ENCODE peak calls at places on chromosomes 2 and 18, in ten cellular contexts. W is GM10248, J is neural crest cell, O is left ventricle myocardium inferior, E is Caco-2, H is psoas muscle, L is AG04449, G is kidney epithelial cell, Q is AG09319, U is cardiac fibroblast. Z is an unnamed sample.

GRCh38 chr18:25137133-25137472 is 214.9 kb downstream of the ZNF521 start:
- DNase-seq in H (no peak), J (no peak), E (no peak), L (no peak), Q (no peak), U (no peak), G (no peak), O (no peak), W (no peak), Z (no peak)

GRCh38 chr2:186639939-186640338 is 50.1 kb downstream of the ITGAV start:
- DNase-seq in Q (no peak), U (no peak), H (no peak), W (no peak), O (no peak), J (no peak), L (no peak), G (no peak), E (no peak), Z (no peak)

GRCh38 chr2:25314514-25315315 is 27.0 kb downstream of the DNMT3A start:
- DNase-seq in W (peak), O (peak), G (no peak), Q (no peak), E (peak), L (no peak), J (no peak), U (peak), H (peak), Z (peak)

GRCh38 chr2:84830095-84830494 is 50.8 kb downstream of the TRABD2A start:
- DNase-seq in H (no peak), W (no peak), Q (no peak), O (peak), L (no peak), E (no peak), G (no peak), U (no peak), J (no peak), Z (peak)

GRCh38 chr2:20494246-20494645 is 47.4 kb downstream of the RHOB start:
- DNase-seq in E (no peak), J (no peak), U (peak), Q (no peak), W (no peak), L (peak), H (no peak), O (no peak), G (no peak), Z (no peak)

GRCh38 chr2:223613017-223613950 is 11.1 kb upstream of the SCG2 start:
- DNase-seq in E (peak), G (peak), U (peak), J (peak), O (peak), W (no peak), H (peak), Q (peak), L (peak), Z (peak)

GRCh38 chr2:8089596-8089995 is 592.3 kb upstream of the ID2 start:
- DNase-seq in E (peak), Q (no peak), U (peak), J (no peak), O (no peak), H (no peak), W (no peak), G (no peak), L (peak), Z (no peak)

GRCh38 chr2:199458806-199459285 is 1.1 kb upstream of the SATB2 start:
- DNase-seq in L (no peak), W (peak), E (peak), Q (no peak), G (no peak), O (no peak), U (peak), H (peak), J (peak), Z (peak)

GRCh38 chr2:105166671-105167070 is 74.9 kb upstream of the GPR45 start:
- DNase-seq in J (no peak), E (no peak), U (no peak), G (no peak), Q (no peak), H (no peak), O (no peak), L (no peak), W (no peak), Z (no peak)

GRCh38 chr18:49691177-49691608 is 122.1 kb downstream of the ACAA2 start:
- DNase-seq in O (no peak), J (no peak), H (no peak), U (peak), L (peak), W (no peak), Q (peak), G (peak), E (no peak), Z (no peak)

GRCh38 chr18:62324917-62325805 is at the start of gene TNFRSF11A:
- DNase-seq in U (peak), G (no peak), Q (no peak), H (peak), O (peak), L (no peak), J (no peak), W (peak), E (peak), Z (peak)

GRCh38 chr2:97761192-97761591 is 47.8 kb downstream of the ZAP70 start:
- DNase-seq in G (no peak), W (no peak), U (no peak), O (no peak), J (no peak), E (no peak), H (no peak), Q (no peak), L (no peak), Z (no peak)

GRCh38 chr2:44529448-44529847 is 167.7 kb downstream of the CAMKMT start:
- DNase-seq in G (no peak), E (no peak), Q (no peak), H (no peak), O (no peak), J (no peak), W (no peak), U (no peak), L (no peak), Z (no peak)

GRCh38 chr2:9212010-9212638 is 5.5 kb downstream of the ASAP2 start:
- DNase-seq in O (no peak), W (no peak), U (no peak), E (peak), J (no peak), Q (no peak), H (no peak), L (no peak), G (no peak), Z (no peak)

GRCh38 chr2:229350117-229350805 is 79.2 kb upstream of the PID1 start:
- DNase-seq in O (no peak), E (no peak), U (no peak), J (no peak), Q (no peak), H (no peak), L (no peak), G (no peak), W (no peak), Z (no peak)

GRCh38 chr2:208244422-208244821 is 10.4 kb downstream of the IDH1 start:
- DNase-seq in G (no peak), U (no peak), W (no peak), J (no peak), O (no peak), E (no peak), Q (no peak), L (no peak), H (no peak), Z (no peak)

GRCh38 chr2:71277536-71278103 is 50.7 kb upstream of the PAIP2B start:
- DNase-seq in U (peak), W (peak), H (peak), G (no peak), J (peak), Q (no peak), L (no peak), O (peak), E (peak), Z (peak)

GRCh38 chr2:111617299-111617803 is 266.6 kb downstream of the ANAPC1 start:
- DNase-seq in W (no peak), O (no peak), L (no peak), G (peak), H (no peak), U (peak), Q (no peak), E (no peak), J (no peak), Z (no peak)

GRCh38 chr18:28767781-28768211 is 590.9 kb upstream of the CDH2 start:
- DNase-seq in Q (peak), E (no peak), U (peak), W (no peak), G (peak), L (peak), J (no peak), H (no peak), O (no peak), Z (no peak)

GRCh38 chr2:103437161-103437560 is 675.3 kb downstream of the TMEM182 start:
- DNase-seq in E (no peak), L (no peak), G (no peak), W (no peak), Q (no peak), U (no peak), O (no peak), J (no peak), H (no peak), Z (no peak)

GRCh38 chr2:190256087-190256486 is 63.5 kb downstream of the HIBCH start:
- DNase-seq in L (no peak), U (no peak), O (no peak), Q (no peak), W (no peak), H (no peak), G (no peak), E (no peak), J (no peak), Z (no peak)

GRCh38 chr2:230907361-230908093 is 17.5 kb downstream of the GPR55 start:
- DNase-seq in U (no peak), O (no peak), G (no peak), L (no peak), J (no peak), H (no peak), W (no peak), E (no peak), Q (no peak), Z (no peak)

GRCh38 chr18:2979871-2980606 is 32.9 kb downstream of the LPIN2 start:
- DNase-seq in J (no peak), W (no peak), U (peak), L (no peak), E (no peak), G (no peak), H (no peak), Q (no peak), O (no peak), Z (no peak)

GRCh38 chr2:152792973-152793372 is 74.6 kb downstream of the ARL6IP6 start:
- DNase-seq in Q (no peak), E (no peak), L (no peak), J (no peak), W (no peak), U (no peak), G (no peak), O (no peak), H (no peak), Z (no peak)

GRCh38 chr2:62775367-62775668 is 69.8 kb downstream of the EHBP1 start:
- DNase-seq in E (no peak), W (no peak), U (no peak), O (no peak), J (no peak), L (no peak), G (no peak), Q (no peak), H (no peak), Z (no peak)
- TF ChIP-seq CTCF in E (no peak), W (no peak), U (no peak), O (no peak), J (peak), L (no peak), G (no peak), Q (no peak), H (no peak), Z (no peak)

GRCh38 chr2:172282944-172283343 is 144.4 kb upstream of the ITGA6 start:
- DNase-seq in W (no peak), E (no peak), J (no peak), O (no peak), U (peak), H (no peak), L (peak), G (peak), Q (peak), Z (no peak)
- TF ChIP-seq CTCF in W (no peak), E (no peak), J (no peak), O (no peak), U (no peak), H (no peak), L (no peak), G (no peak), Q (no peak), Z (no peak)

DNA sequence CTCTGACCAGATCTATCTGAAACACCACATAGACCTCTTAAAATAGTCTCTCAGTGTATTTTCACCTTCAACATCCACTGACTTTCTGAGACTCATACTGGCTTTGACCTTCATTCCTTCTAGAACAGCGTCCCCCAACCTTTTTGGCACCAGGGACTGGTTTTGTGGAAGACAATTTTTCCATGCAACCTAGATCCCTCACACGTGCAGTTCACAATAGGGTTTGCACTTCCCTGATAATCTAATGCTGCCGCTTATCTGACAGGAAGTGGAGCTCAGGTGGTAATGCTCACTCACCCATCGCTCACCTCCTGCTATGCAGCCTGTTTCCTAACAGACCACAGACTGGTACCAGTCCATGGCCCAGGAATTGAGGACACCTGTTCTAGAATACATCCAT is 3.2 kb downstream of the NBAS start:
- DNase-seq in L (no peak), W (no peak), G (no peak), Q (no peak), U (no peak), O (no peak), J (no peak), E (no peak), H (no peak), Z (no peak)
- TF ChIP-seq CTCF in L (no peak), W (no peak), G (no peak), Q (no peak), U (no peak), O (no peak), J (no peak), E (no peak), H (no peak), Z (no peak)

GRCh38 chr2:170845343-170845742 is 28.7 kb downstream of the GAD1 start:
- DNase-seq in J (no peak), H (no peak), W (no peak), Q (no peak), L (no peak), U (no peak), E (peak), O (no peak), G (no peak), Z (peak)
- TF ChIP-seq CTCF in J (peak), H (no peak), W (no peak), Q (no peak), L (no peak), U (no peak), E (no peak), O (no peak), G (no peak), Z (peak)

GRCh38 chr18:30970201-30970816 is 72.2 kb downstream of the DSC3 start:
- DNase-seq in J (peak), G (no peak), H (no peak), L (no peak), Q (no peak), E (peak), U (peak), W (no peak), O (no peak), Z (no peak)
- TF ChIP-seq CTCF in J (peak), G (peak), H (peak), L (no peak), Q (no peak), E (no peak), U (no peak), W (peak), O (peak), Z (no peak)

DNA sequence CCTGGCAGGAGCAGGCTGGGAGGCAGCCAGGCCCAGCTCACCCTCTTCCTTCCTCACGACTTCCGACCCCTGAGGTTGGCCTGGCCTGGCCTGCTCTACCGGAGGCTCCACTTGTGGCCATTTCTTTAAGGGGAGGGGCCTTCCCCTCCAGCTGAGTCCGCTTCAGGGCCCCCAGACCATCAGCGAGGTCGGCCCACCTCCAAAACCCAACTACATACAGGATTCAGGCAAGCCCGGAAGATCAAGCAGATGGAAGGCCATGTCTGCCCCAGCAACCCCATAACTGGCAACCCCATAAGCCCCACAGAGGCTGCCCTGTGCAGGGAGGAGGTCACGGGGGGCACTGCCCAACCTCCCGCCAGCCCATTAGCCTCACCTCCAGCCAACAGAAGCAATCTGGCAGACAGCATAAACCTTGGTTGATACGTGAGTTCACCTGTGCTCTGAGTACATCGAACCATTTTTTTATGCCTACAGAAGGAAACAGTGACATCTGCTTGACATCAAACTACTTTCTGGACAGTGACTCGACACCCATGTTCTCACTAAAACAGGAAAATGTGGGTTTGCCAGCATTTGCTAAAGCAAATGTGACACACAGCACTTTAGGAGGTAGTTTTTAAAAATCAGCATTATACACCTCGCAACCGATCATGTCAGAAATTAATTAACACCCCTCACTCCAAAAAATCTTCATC is 98.9 kb downstream of the EIPR1 start:
- DNase-seq in Q (no peak), E (no peak), W (no peak), L (no peak), H (no peak), G (no peak), J (no peak), U (no peak), O (no peak), Z (no peak)
- TF ChIP-seq CTCF in Q (no peak), E (no peak), W (no peak), L (no peak), H (no peak), G (no peak), J (no peak), U (no peak), O (no peak), Z (no peak)